ENCODE peak calls at places on chromosomes 6 and 20, in seven cellular contexts. Z is ovary, R is stromal cell of bone marrow, O is Ammon's horn, Y is adrenal gland, C is NCI-H774, M is iPS DF 6.9. W is an unnamed sample.

GRCh38 chr20:35652641-35653429 is 11.9 kb downstream of the CPNE1 start:
- DNase-seq in O (no peak), Z (no peak), Y (no peak), R (no peak), C (no peak), M (no peak), W (no peak)

GRCh38 chr6:21241231-21242130 is 352.1 kb upstream of the SOX4 start:
- DNase-seq in M (no peak), R (no peak), Y (no peak), C (no peak), Z (no peak), O (no peak), W (no peak)

GRCh38 chr20:18657575-18657974 is 69.7 kb downstream of the DTD1 start:
- DNase-seq in R (peak), Z (no peak), C (no peak), M (no peak), Y (no peak), O (no peak), W (no peak)

GRCh38 chr20:39974966-39975501 is 714.0 kb downstream of the MAFB start:
- DNase-seq in M (no peak), O (no peak), Y (no peak), Z (no peak), R (no peak), C (no peak), W (no peak)

GRCh38 chr20:62055106-62055861 is 10.4 kb downstream of the TAF4 start:
- DNase-seq in Y (no peak), Z (peak), R (no peak), C (no peak), O (no peak), M (no peak), W (no peak)

GRCh38 chr6:3751730-3752537 is 421 bp upstream of the PXDC1 start:
- DNase-seq in O (peak), Y (peak), C (peak), Z (peak), M (no peak), R (peak), W (peak)

GRCh38 chr6:83309344-83309743 is 116.2 kb downstream of the RWDD2A start:
- DNase-seq in C (no peak), Y (no peak), Z (no peak), O (no peak), R (no peak), M (no peak), W (no peak)

GRCh38 chr6:138541793-138542481 is 42.6 kb upstream of the NHSL1 start:
- DNase-seq in M (no peak), Y (no peak), R (no peak), Z (no peak), C (no peak), O (no peak), W (no peak)

GRCh38 chr6:38827024-38827423 is 111.9 kb downstream of the DNAH8 start:
- DNase-seq in Y (no peak), O (no peak), C (no peak), Z (no peak), R (no peak), M (no peak), W (no peak)

GRCh38 chr6:123622780-123623179 is 14.0 kb downstream of the TRDN start:
- DNase-seq in C (no peak), R (no peak), Y (no peak), O (no peak), M (no peak), Z (no peak), W (no peak)

GRCh38 chr6:33000053-33000452 is 9.3 kb downstream of the HLA-DOA start:
- DNase-seq in R (no peak), M (peak), O (no peak), Y (no peak), C (no peak), Z (no peak), W (no peak)

GRCh38 chr6:38143191-38144154 is 323.9 kb downstream of the ZFAND3 start:
- DNase-seq in Y (no peak), R (no peak), M (no peak), C (peak), O (peak), Z (no peak), W (no peak)

GRCh38 chr6:38789256-38789655 is 74.1 kb downstream of the DNAH8 start:
- DNase-seq in M (no peak), O (no peak), R (no peak), C (no peak), Z (no peak), Y (no peak), W (no peak)

GRCh38 chr20:25389858-25390537 is 637 bp downstream of the ABHD12 start:
- DNase-seq in Z (peak), M (no peak), Y (peak), O (peak), C (peak), R (no peak), W (peak)

GRCh38 chr6:141963543-141964295 is 169.0 kb upstream of the GJE1 start:
- DNase-seq in R (peak), M (no peak), Z (no peak), C (no peak), O (no peak), Y (no peak), W (no peak)

GRCh38 chr20:62734336-62734735 is 25.7 kb downstream of the NTSR1 start:
- DNase-seq in Z (no peak), Y (no peak), C (no peak), O (no peak), R (no peak), M (no peak), W (no peak)

W was measured in heart right ventricle.